ENCODE peak calls at places on chromosome 21, in eight cellular contexts. V is Panc1, K is sigmoid colon, H is GM12878, J is SK-N-SH, P is HCT116, I is transverse colon, B is breast epithelium. W is an unnamed sample. For H3K36me3, the result is how much of the 10 kb centered on the place peaks cover.

GRCh38 chr21:44998621-44999427 is 59.0 kb downstream of the SLX9 start:
- DNase-seq in J (no peak), P (no peak), V (no peak), K (peak), H (no peak), I (no peak), B (no peak), W (no peak)

GRCh38 chr21:43866233-43866632 is 1.2 kb downstream of the AGPAT3 start:
- DNase-seq in J (peak), P (no peak), K (peak), I (peak), H (no peak), B (no peak), V (no peak), W (peak)

GRCh38 chr21:44331650-44332306 is 7.4 kb downstream of the CFAP410 start:
- DNase-seq in P (no peak), B (no peak), I (no peak), J (no peak), K (no peak), V (no peak), H (no peak), W (no peak)

GRCh38 chr21:44893948-44894656 is 20.6 kb upstream of the PTTG1IP start:
- DNase-seq in V (no peak), J (no peak), K (no peak), B (no peak), P (no peak), H (no peak), I (no peak), W (no peak)

GRCh38 chr21:44699502-44700001 is 2.6 kb downstream of the KRTAP10-12 start:
- DNase-seq in J (peak), P (no peak), I (no peak), B (no peak), V (no peak), K (no peak), H (no peak), W (no peak)

GRCh38 chr21:45409466-45410150 is 4.6 kb downstream of the COL18A1 start:
- DNase-seq in K (peak), V (no peak), H (no peak), P (no peak), J (peak), B (no peak), I (no peak), W (no peak)

GRCh38 chr21:14675774-14676530 is 129.8 kb upstream of the SAMSN1 start:
- DNase-seq in I (no peak), H (peak), K (no peak), P (no peak), V (no peak), J (no peak), B (no peak), W (no peak)

GRCh38 chr21:21439761-21440160 is 441.6 kb downstream of the NCAM2 start:
- DNase-seq in I (no peak), J (no peak), B (no peak), V (no peak), P (no peak), H (no peak), K (no peak), W (no peak)

GRCh38 chr21:26169061-26169610 is 1.4 kb downstream of the APP start:
- DNase-seq in B (peak), P (peak), K (peak), V (no peak), J (peak), H (peak), I (peak), W (peak)

GRCh38 chr21:43767980-43768867 is 7.9 kb downstream of the CSTB start:
- DNase-seq in K (no peak), P (peak), B (no peak), I (peak), V (no peak), H (no peak), J (no peak), W (no peak)

GRCh38 chr21:31338892-31339368 is 5.1 kb downstream of the TIAM1 start:
- DNase-seq in V (no peak), I (no peak), J (no peak), H (no peak), B (no peak), P (no peak), K (no peak), W (no peak)
- H3K27ac ChIP-seq in V (no peak), I (no peak), J (no peak), H (no peak), B (no peak), P (no peak), K (no peak), W (no peak)

DNA sequence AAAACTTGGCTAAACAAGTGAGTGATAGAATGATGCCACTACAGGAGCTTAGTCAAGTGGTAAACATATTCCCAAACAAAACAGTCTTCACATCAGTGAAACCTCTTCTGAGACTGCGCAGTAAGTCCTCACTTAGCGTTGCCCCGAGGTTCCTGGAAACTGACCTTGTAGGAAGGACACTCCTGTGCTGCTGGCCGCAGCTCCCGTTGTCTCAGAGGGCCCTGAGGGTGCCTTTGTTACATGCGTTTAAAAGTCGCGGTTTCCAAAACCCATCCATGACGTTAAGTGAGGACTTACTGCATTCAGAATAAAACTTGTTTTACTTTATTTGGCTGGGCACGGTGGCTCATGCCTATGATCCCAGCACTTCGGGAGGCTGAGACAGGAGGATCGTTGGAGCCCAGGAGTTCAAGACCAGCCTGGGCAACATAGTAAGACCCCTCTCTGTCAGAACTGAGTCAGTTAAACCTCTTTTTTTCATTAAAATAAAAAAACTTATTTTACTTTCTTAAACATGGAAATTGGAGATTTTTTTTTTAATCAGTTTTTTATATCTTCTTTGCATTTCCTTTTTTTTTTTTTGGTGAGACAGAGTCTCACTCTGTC is 36.0 kb upstream of the DIP2A start:
- DNase-seq in H (no peak), J (no peak), I (no peak), V (no peak), K (no peak), B (no peak), P (no peak), W (no peak)
- H3K36me3 ChIP-seq in H (under half), J (under half), I (under half), V (under half), K (half or more), B (under half), P (under half), W (under half)

GRCh38 chr21:23160914-23161313 is 2162.7 kb downstream of the NCAM2 start:
- DNase-seq in I (no peak), V (no peak), H (no peak), K (no peak), P (no peak), J (peak), B (no peak), W (no peak)

DNA sequence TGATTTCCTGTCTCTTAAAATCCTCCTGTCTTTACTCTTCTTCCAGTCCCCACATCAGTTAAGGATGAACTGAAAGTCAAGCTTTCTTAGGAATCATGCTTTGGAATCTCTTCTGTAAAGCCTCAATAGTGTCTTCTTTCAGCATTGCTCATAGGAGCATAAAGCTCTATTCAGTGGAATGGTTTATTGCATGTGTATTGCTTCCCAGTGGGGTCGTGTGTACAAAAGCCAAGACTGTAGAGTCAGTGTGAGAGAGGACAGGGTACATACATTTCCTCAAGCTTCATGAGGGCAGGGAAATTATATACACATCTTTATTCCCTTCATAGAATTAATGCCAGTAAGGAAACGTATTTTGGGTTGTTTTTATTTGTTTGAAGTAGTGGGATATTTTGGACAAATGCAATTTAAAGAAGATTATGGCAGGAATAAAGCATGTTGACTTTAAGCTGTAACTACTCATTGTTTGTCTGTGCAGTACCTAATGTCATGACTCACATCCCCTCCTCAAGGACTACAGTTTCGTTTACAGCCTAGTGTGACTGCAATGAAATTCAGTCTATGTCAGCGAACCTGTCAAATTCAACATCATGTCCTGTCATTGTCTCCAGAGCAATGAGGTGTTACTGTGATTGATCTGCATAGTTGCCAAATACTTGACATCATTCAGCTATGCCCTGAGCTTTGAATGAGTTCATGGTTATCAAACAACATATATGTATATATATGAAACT is 2164.2 kb downstream of the NCAM2 start:
- DNase-seq in P (no peak), K (no peak), I (no peak), H (no peak), V (peak), B (no peak), J (no peak), W (no peak)
- TF ChIP-seq POLR2AphosphoS5 in P (no peak), K (no peak), I (no peak), H (no peak), V (no peak), B (no peak), J (no peak), W (no peak)

DNA sequence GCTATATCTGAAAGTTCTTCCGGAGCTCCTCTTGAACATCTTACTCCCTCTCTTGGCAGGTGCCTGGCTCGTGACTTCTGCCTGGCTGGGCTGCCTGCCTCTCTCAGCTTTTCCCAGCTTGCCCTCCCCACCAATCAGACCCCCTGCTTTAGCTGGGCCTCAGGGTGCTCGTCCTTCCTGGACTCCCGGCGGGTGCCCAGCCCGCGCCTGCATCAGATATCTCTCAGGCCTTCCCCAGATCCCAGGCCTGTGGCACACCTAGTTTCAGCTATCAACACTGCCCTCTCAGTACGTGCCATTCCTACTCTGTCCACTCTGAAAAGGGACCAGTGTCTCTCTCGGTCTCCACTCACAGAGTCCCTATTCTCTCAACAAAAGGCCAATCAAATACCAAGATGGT is 96.5 kb upstream of the CLDN14 start:
- DNase-seq in B (no peak), K (no peak), P (no peak), I (no peak), H (no peak), J (no peak), V (no peak), W (no peak)
- H3K27ac ChIP-seq in B (no peak), K (no peak), P (no peak), I (no peak), H (no peak), J (no peak), V (no peak), W (no peak)

GRCh38 chr21:32366191-32366590 is 26.6 kb downstream of the URB1 start:
- DNase-seq in J (no peak), I (no peak), B (no peak), V (no peak), H (no peak), P (no peak), K (no peak), W (no peak)
- H3K36me3 ChIP-seq in J (half or more), I (under half), B (under half), V (under half), H (under half), P (half or more), K (half or more), W (half or more)

DNA sequence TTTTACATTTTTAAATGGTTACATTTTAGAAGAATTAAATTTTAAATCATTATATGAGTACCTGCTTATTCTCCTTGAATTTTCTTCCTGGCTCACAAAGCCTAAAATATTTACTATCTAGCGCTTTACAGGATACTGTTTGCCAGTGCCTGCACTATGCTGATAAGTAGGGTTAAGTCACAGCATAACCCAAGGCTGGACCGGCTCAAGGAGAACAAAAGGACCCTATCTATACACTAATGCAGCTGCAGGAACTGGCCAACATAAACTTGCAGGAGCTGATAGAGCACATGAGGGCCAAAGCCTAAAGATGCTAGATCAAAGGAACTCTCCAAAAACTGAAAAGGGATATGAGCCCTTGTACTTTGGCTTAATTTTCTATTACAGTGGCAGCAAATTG is 1086.9 kb upstream of the TMPRSS15 start:
- DNase-seq in P (no peak), K (no peak), I (no peak), J (no peak), H (no peak), V (no peak), B (no peak), W (no peak)
- TF ChIP-seq POLR2AphosphoS5 in P (no peak), K (no peak), I (no peak), J (no peak), H (no peak), V (no peak), B (no peak), W (no peak)

DNA sequence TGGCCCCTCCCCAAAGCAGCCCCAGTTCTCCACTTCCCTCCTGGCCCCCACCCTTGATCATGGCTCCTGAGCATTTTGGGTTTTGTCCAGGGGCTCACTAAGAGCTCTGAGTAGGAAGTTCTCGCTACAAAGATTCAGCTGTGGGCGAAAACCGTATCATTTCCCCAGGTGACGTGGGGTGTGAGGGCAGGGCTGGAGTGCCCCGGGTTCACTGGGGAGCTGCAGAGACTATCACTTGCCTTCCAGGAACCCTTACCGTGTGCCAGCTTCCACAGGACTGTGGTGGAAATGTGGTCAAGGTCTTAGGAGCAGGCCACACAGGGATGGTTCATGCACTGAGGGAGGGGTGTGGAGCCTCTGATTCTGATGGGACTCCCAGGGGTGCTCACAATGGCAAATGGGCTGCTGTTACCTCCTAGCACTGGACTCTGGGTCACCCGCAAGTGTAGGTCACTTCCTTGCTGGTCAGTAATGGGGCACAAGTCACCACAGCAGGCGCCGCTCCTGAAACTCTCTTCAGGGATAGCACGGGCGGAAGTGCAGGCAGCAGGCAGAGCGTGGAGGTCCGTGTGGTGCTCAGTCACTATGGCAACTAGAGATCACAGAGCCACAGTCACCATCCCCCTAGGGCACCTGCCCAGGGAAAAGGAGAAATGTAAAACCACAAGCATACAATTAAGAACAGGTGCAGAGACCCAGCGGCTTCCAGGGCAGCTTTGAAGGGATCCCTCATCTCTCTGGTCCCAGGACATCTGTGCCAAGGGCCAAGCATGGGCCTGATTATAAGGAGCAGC is 35.4 kb downstream of the RSPH1 start:
- DNase-seq in H (peak), B (peak), I (peak), K (no peak), V (no peak), P (no peak), J (peak), W (no peak)
- H3K27ac ChIP-seq in H (peak), B (no peak), I (peak), K (no peak), V (no peak), P (no peak), J (no peak), W (no peak)

W was measured in SK-N-MC.